ENCODE peak calls at places on chromosomes 2 and 18, in eight cellular contexts. U is dorsolateral prefrontal cortex; V is fibroblast of the aortic adventitia; Y is adipocyte; I is NCI-H1930; B is activated effector memory CD4-positive, alpha-beta T cell treated with Interleukin-2 at 50 U/mL for 16 hours; Z is mucosa of gallbladder; A is ELF-1. S is an unnamed sample.

GRCh38 chr2:38728694-38729093 is 22.5 kb downstream of the SRSF7 start:
- DNase-seq in I (no peak), A (no peak), V (no peak), Z (no peak), U (no peak), B (no peak), Y (no peak), S (no peak)

GRCh38 chr18:48594725-48595124 is 55.9 kb downstream of the CTIF start:
- DNase-seq in B (no peak), I (no peak), A (no peak), V (no peak), Z (no peak), U (no peak), Y (no peak), S (no peak)

GRCh38 chr2:257429-257828 is 6.4 kb downstream of the SH3YL1 start:
- DNase-seq in Z (no peak), I (no peak), U (no peak), A (no peak), Y (no peak), B (no peak), V (no peak), S (no peak)

GRCh38 chr18:63951302-63951705 is 2.2 kb downstream of the HMSD start:
- DNase-seq in U (no peak), I (no peak), B (no peak), Z (no peak), Y (no peak), V (no peak), A (no peak), S (no peak)

GRCh38 chr2:137190411-137191190 is 425.3 kb downstream of the THSD7B start:
- DNase-seq in V (no peak), Y (no peak), I (no peak), B (no peak), Z (no peak), A (no peak), U (no peak), S (no peak)

GRCh38 chr2:237858294-237859081 is 935 bp upstream of the RAMP1 start:
- DNase-seq in B (peak; percentile 15), V (peak; percentile 83), Z (peak; percentile 76), Y (peak; percentile 90), I (no peak), U (peak; percentile 86), A (peak; percentile 83), S (no peak)

GRCh38 chr2:179297922-179298321 is 33.3 kb upstream of the SESTD1 start:
- DNase-seq in V (peak; percentile 14), B (no peak), Y (no peak), U (no peak), I (no peak), Z (no peak), A (no peak), S (no peak)

GRCh38 chr18:74896390-74896991 is 298.8 kb downstream of the ZNF407 start:
- DNase-seq in V (peak; percentile 3), A (peak; percentile 68), Y (no peak), B (peak; percentile 31), Z (peak; percentile 54), U (peak; percentile 41), I (peak; percentile 19), S (no peak)

GRCh38 chr2:175151791-175152190 is 16.2 kb downstream of the ATF2 start:
- DNase-seq in Y (no peak), I (no peak), U (no peak), A (no peak), B (no peak), Z (no peak), V (no peak), S (no peak)

GRCh38 chr2:179518891-179519290 is 254.3 kb upstream of the SESTD1 start:
- DNase-seq in Z (peak; percentile 30), A (no peak), V (no peak), B (no peak), U (no peak), I (no peak), Y (no peak), S (no peak)